ENCODE peak calls at places on chromosomes 5 and 9, in four cellular contexts. C is HepG2, W is K562, Z is GM12878. J is an unnamed sample.
A peak's percentile ranks its signal among the peaks of the same experiment; 100 is the strongest.

GRCh38 chr9:81083062-81083461 is 606.3 kb downstream of the TLE1 start:
- DNase-seq in C (no peak), W (no peak), Z (no peak), J (peak; percentile 15)

GRCh38 chr5:123868267-123868666 is 356.3 kb downstream of the CSNK1G3 start:
- DNase-seq in C (no peak), W (no peak), Z (no peak), J (no peak)

GRCh38 chr9:113774968-113775367 is 101.1 kb upstream of the ZNF618 start:
- DNase-seq in C (no peak), W (peak; percentile 9), Z (no peak), J (no peak)

GRCh38 chr5:79774171-79774854 is 84.7 kb downstream of the CMYA5 start:
- DNase-seq in C (peak; percentile 79), W (peak; percentile 63), Z (no peak), J (peak; percentile 83)

GRCh38 chr9:120612218-120612617 is 32.3 kb upstream of the CDK5RAP2 start:
- DNase-seq in C (no peak), W (no peak), Z (no peak), J (no peak)

GRCh38 chr5:56588636-56589485 is 226.5 kb upstream of the MAP3K1 start:
- DNase-seq in C (no peak), W (no peak), Z (peak; percentile 78), J (peak; percentile 47)

GRCh38 chr5:6686916-6687409 is 26.3 kb upstream of the TENT4A start:
- DNase-seq in C (peak; percentile 42), W (no peak), Z (no peak), J (peak; percentile 70)

GRCh38 chr5:126093041-126093440 is 330.2 kb upstream of the GRAMD2B start:
- DNase-seq in C (no peak), W (no peak), Z (no peak), J (no peak)

GRCh38 chr9:76475691-76476090 is 16.7 kb downstream of the GCNT1 start:
- DNase-seq in C (no peak), W (no peak), Z (no peak), J (no peak)

GRCh38 chr5:31068287-31068686 is 125.2 kb upstream of the CDH6 start:
- DNase-seq in C (no peak), W (no peak), Z (no peak), J (no peak)

GRCh38 chr5:126988021-126988569 is 42.3 kb downstream of the MARCHF3 start:
- DNase-seq in C (no peak), W (no peak), Z (peak; percentile 79), J (no peak)

GRCh38 chr5:54329731-54330709 is 19.6 kb upstream of the ARL15 start:
- DNase-seq in C (no peak), W (no peak), Z (no peak), J (no peak)

GRCh38 chr5:36180556-36181350 is 28.8 kb downstream of the SKP2 start:
- DNase-seq in C (peak; percentile 88), W (no peak), Z (no peak), J (no peak)

GRCh38 chr9:127878652-127879377 is 1.3 kb upstream of the AK1 start:
- DNase-seq in C (no peak), W (no peak), Z (no peak), J (no peak)

GRCh38 chr9:27395484-27395921 is 98.6 kb upstream of the EQTN start:
- DNase-seq in C (no peak), W (no peak), Z (no peak), J (no peak)

GRCh38 chr9:35000535-35001284 is 11.2 kb downstream of the DNAJB5 start:
- DNase-seq in C (no peak), W (no peak), Z (no peak), J (no peak)

GRCh38 chr9:17900604-17901003 is 321.7 kb downstream of the SH3GL2 start:
- DNase-seq in C (no peak), W (no peak), Z (no peak), J (no peak)

GRCh38 chr9:136945333-136946227 is 537 bp downstream of the C8G start:
- DNase-seq in C (peak; percentile 31), W (no peak), Z (no peak), J (no peak)

GRCh38 chr9:74503219-74503618 is 6.1 kb downstream of the RORB start:
- DNase-seq in C (no peak), W (no peak), Z (no peak), J (no peak)

GRCh38 chr5:96427823-96428222 is 5.2 kb downstream of the PCSK1 start:
- DNase-seq in C (no peak), W (no peak), Z (no peak), J (no peak)

GRCh38 chr9:118170032-118170955 is 466.1 kb downstream of the TLR4 start:
- DNase-seq in C (peak; percentile 7), W (no peak), Z (no peak), J (peak; percentile 66)

GRCh38 chr5:42547146-42547545 is 123.9 kb downstream of the GHR start:
- DNase-seq in C (no peak), W (no peak), Z (no peak), J (no peak)

GRCh38 chr5:19531374-19531952 is 456.5 kb downstream of the CDH18 start:
- DNase-seq in C (no peak), W (no peak), Z (no peak), J (no peak)

GRCh38 chr5:114658179-114658578 is 296.3 kb downstream of the KCNN2 start:
- DNase-seq in C (no peak), W (no peak), Z (no peak), J (no peak)

GRCh38 chr9:125538092-125538473 is 168.9 kb downstream of the MAPKAP1 start:
- DNase-seq in C (peak; percentile 84), W (peak; percentile 39), Z (no peak), J (no peak)

GRCh38 chr9:137745541-137745991 is 126.8 kb downstream of the EHMT1 start:
- DNase-seq in C (peak; percentile 15), W (peak; percentile 72), Z (peak; percentile 77), J (no peak)

GRCh38 chr5:195401-196160 is 4.3 kb downstream of the LRRC14B start:
- DNase-seq in C (no peak), W (peak; percentile 72), Z (no peak), J (no peak)

GRCh38 chr9:136854113-136854841 is 2.1 kb downstream of the MAMDC4 start:
- DNase-seq in C (no peak), W (no peak), Z (no peak), J (peak; percentile 26)

GRCh38 chr9:36939655-36940578 is 94.2 kb downstream of the PAX5 start:
- DNase-seq in C (no peak), W (no peak), Z (no peak), J (no peak)

GRCh38 chr5:65994117-65994786 is 67.9 kb downstream of the ERBIN start:
- DNase-seq in C (no peak), W (no peak), Z (no peak), J (no peak)

GRCh38 chr5:140297283-140297682 is 5.6 kb downstream of the PFDN1 start:
- DNase-seq in C (no peak), W (no peak), Z (no peak), J (no peak)

GRCh38 chr9:37604296-37604695 is 11.9 kb upstream of the TOMM5 start:
- DNase-seq in C (no peak), W (no peak), Z (no peak), J (no peak)

GRCh38 chr5:155726267-155726666 is 600.7 kb upstream of the SGCD start:
- DNase-seq in C (no peak), W (no peak), Z (no peak), J (peak; percentile 59)

GRCh38 chr9:134680393-134681060 is 38.9 kb downstream of the COL5A1 start:
- DNase-seq in C (no peak), W (no peak), Z (no peak), J (no peak)

GRCh38 chr5:181043285-181044092 is 3.4 kb downstream of the BTNL9 start:
- DNase-seq in C (no peak), W (peak; percentile 67), Z (no peak), J (no peak)

GRCh38 chr5:107501965-107502691 is 168.6 kb downstream of the EFNA5 start:
- DNase-seq in C (no peak), W (no peak), Z (no peak), J (no peak)

GRCh38 chr9:114086607-114087006 is 8.5 kb upstream of the AMBP start:
- DNase-seq in C (no peak), W (no peak), Z (no peak), J (no peak)

GRCh38 chr5:100444961-100445360 is 90.2 kb upstream of the FAM174A start:
- DNase-seq in C (no peak), W (no peak), Z (no peak), J (no peak)
- TF ChIP-seq TCF7 in C (no peak), W (no peak), Z (no peak), J (no peak)

GRCh38 chr5:94031631-94032030 is 290.2 kb upstream of the POU5F2 start:
- DNase-seq in C (no peak), W (no peak), Z (no peak), J (no peak)
- TF ChIP-seq TCF7 in C (no peak), W (no peak), Z (no peak), J (no peak)

DNA sequence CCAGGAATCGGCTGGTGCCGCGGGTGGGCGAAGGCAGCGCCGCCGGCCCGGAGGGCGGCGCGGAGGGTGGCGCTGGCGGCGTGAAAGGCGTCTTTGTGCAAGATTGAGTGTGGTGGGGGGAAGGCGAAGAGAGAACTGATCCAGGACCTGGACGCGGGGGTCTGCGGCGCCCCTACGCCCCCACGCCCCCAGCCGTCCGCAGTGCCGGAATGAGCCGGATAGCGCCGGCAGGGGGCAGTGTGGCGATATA is 4.5 kb upstream of the RGMB start:
- DNase-seq in C (no peak), W (no peak), Z (no peak), J (peak; percentile 75)
- TF ChIP-seq TCF7 in C (no peak), W (no peak), Z (no peak), J (peak; percentile 25)

GRCh38 chr5:1322955-1323802 is 21.7 kb downstream of the CLPTM1L start:
- DNase-seq in C (no peak), W (no peak), Z (no peak), J (no peak)

GRCh38 chr5:1325191-1325741 is 19.6 kb downstream of the CLPTM1L start:
- DNase-seq in C (no peak), W (no peak), Z (no peak), J (no peak)

GRCh38 chr5:1324719-1325190 is 20.1 kb downstream of the CLPTM1L start:
- DNase-seq in C (no peak), W (no peak), Z (no peak), J (peak; percentile 46)

GRCh38 chr5:1324301-1324700 is 20.6 kb downstream of the CLPTM1L start:
- DNase-seq in C (no peak), W (no peak), Z (no peak), J (no peak)

GRCh38 chr5:1323803-1324173 is 21.1 kb downstream of the CLPTM1L start:
- DNase-seq in C (no peak), W (no peak), Z (no peak), J (no peak)
- TF ChIP-seq TCF7 in C (no peak), W (no peak), Z (no peak), J (no peak)

DNA sequence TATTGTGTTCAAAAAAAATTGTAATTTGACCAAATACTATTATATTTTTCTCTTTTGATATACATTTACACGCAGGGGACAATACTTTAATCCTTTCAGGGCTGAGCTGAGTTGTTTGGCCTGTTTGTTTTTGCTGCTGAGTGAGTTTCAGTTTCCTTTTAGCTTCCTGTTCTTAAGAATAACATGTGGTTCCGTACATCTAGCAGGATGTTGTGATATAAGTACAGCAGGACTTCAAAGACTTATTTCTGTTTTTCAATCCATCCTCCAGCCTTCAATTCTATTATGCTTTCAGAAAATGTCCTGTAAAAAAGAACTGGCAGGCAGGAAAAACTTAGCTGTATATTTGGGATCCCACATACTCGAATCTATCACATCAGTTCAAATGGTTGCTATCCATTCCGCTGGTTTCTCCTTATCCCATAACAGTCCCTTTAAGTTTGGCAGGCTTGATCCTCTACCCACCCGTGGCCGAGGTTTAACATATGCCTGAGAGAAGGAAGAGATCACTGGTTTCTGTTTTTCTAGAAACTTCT is 1037.3 kb upstream of the ACO1 start:
- DNase-seq in C (no peak), W (no peak), Z (peak; percentile 51), J (no peak)
- TF ChIP-seq TCF7 in C (no peak), W (no peak), Z (no peak), J (no peak)

GRCh38 chr5:72046106-72046505 is 61.2 kb upstream of the MAP1B start:
- DNase-seq in C (no peak), W (no peak), Z (no peak), J (no peak)
- TF ChIP-seq TCF7 in C (no peak), W (no peak), Z (no peak), J (no peak)

J was measured in WTC11.